ENCODE peak calls at places on chromosomes 2 and 18, in four cellular contexts. O is astrocyte of the spinal cord; K is activated CD8-positive, alpha-beta memory T cell treated with anti-CD3 and anti-CD28 coated beads for 48 hours; U is HuH-7. F is an unnamed sample.

GRCh38 chr2:114160263-114161001 is 270.5 kb downstream of the ACTR3 start:
- DNase-seq in O (no peak), K (no peak), U (peak; percentile 52), F (no peak)

GRCh38 chr2:130735200-130735599 is 6.3 kb downstream of the GPR148 start:
- DNase-seq in O (no peak), K (no peak), U (no peak), F (no peak)

GRCh38 chr2:33013684-33014110 is 66.9 kb downstream of the LTBP1 start:
- DNase-seq in O (peak; percentile 58), K (no peak), U (no peak), F (no peak)

GRCh38 chr2:34549710-34550345 is 950.7 kb upstream of the FAM98A start:
- DNase-seq in O (no peak), K (no peak), U (no peak), F (no peak)

GRCh38 chr2:231361701-231362588 is 33.6 kb upstream of the B3GNT7 start:
- DNase-seq in O (no peak), K (no peak), U (no peak), F (no peak)

GRCh38 chr2:228999326-228999725 is 271.8 kb downstream of the PID1 start:
- DNase-seq in O (no peak), K (no peak), U (no peak), F (no peak)

GRCh38 chr2:183773775-183774174 is 649.5 kb downstream of the NUP35 start:
- DNase-seq in O (no peak), K (no peak), U (no peak), F (no peak)

GRCh38 chr2:171895781-171896180 is 1.7 kb upstream of the SLC25A12 start:
- DNase-seq in O (no peak), K (no peak), U (no peak), F (no peak)

GRCh38 chr2:43238813-43239212 is 12.4 kb upstream of the ZFP36L2 start:
- DNase-seq in O (no peak), K (no peak), U (no peak), F (no peak)

GRCh38 chr18:21991081-21991534 is 178.3 kb upstream of the GATA6 start:
- DNase-seq in O (no peak), K (no peak), U (peak; percentile 59), F (no peak)

GRCh38 chr2:86621290-86621943 is 2.2 kb downstream of the RNF103 start:
- DNase-seq in O (peak; percentile 13), K (no peak), U (no peak), F (no peak)

GRCh38 chr2:215338883-215339679 is 27.2 kb downstream of the ATIC start:
- DNase-seq in O (no peak), K (no peak), U (no peak), F (no peak)

GRCh38 chr2:223751012-223751411 is 86.4 kb downstream of the AP1S3 start:
- DNase-seq in O (no peak), K (no peak), U (no peak), F (no peak)

GRCh38 chr2:146143971-146144370 is 1624.1 kb upstream of the ZEB2 start:
- DNase-seq in O (no peak), K (no peak), U (no peak), F (no peak)

GRCh38 chr2:52391576-52391975 is 1359.6 kb upstream of the NRXN1 start:
- DNase-seq in O (no peak), K (no peak), U (no peak), F (no peak)